ENCODE peak calls at places on chromosomes 1 and 21, in six cellular contexts. L is A172, O is HT1080, F is neural progenitor cell, W is hepatic stellate cell, A is GDM1. Y is an unnamed sample.

GRCh38 chr1:54377040-54377691 is 29.0 kb downstream of the SSBP3 start:
- DNase-seq in W (peak), L (peak), A (no peak), O (peak), F (no peak), Y (no peak)

GRCh38 chr1:66521736-66522365 is 12.1 kb upstream of the SGIP1 start:
- DNase-seq in W (peak), L (peak), O (peak), F (no peak), A (no peak), Y (no peak)

GRCh38 chr1:111833334-111833733 is 77.6 kb downstream of the DDX20 start:
- DNase-seq in O (no peak), A (no peak), F (peak), W (no peak), L (peak), Y (no peak)

GRCh38 chr1:150176593-150176992 is 26.9 kb downstream of the PLEKHO1 start:
- DNase-seq in O (no peak), F (no peak), L (no peak), W (no peak), A (no peak), Y (no peak)

GRCh38 chr1:239792157-239792556 is 299.5 kb upstream of the FMN2 start:
- DNase-seq in F (no peak), A (no peak), W (no peak), O (no peak), L (no peak), Y (no peak)

GRCh38 chr1:175968486-175969182 is 225.2 kb upstream of the TNR start:
- DNase-seq in W (no peak), A (no peak), O (no peak), F (no peak), L (no peak), Y (no peak)

GRCh38 chr1:94092210-94092613 is 28.7 kb downstream of the ABCA4 start:
- DNase-seq in O (peak), L (no peak), A (peak), F (no peak), W (peak), Y (no peak)

GRCh38 chr1:235304549-235305451 is 23.2 kb downstream of the ARID4B start:
- DNase-seq in F (no peak), W (no peak), L (no peak), O (no peak), A (no peak), Y (no peak)

GRCh38 chr1:70745199-70745598 is 302.4 kb downstream of the PTGER3 start:
- DNase-seq in F (peak), O (peak), A (no peak), L (no peak), W (no peak), Y (no peak)

GRCh38 chr1:157399343-157399983 is 152.9 kb downstream of the FCRL5 start:
- DNase-seq in F (no peak), L (no peak), W (no peak), O (no peak), A (no peak), Y (no peak)

GRCh38 chr1:242017580-242018233 is 18.8 kb upstream of the MAP1LC3C start:
- DNase-seq in L (peak), O (peak), A (no peak), F (peak), W (peak), Y (peak)

GRCh38 chr1:211683396-211684297 is 8.2 kb upstream of the NEK2 start:
- DNase-seq in F (no peak), L (no peak), W (no peak), A (no peak), O (no peak), Y (no peak)

GRCh38 chr1:10070206-10070605 is 37.4 kb downstream of the UBE4B start:
- DNase-seq in O (no peak), F (no peak), W (peak), A (no peak), L (no peak), Y (no peak)

GRCh38 chr1:84358695-84359094 is 39.6 kb upstream of the DNASE2B start:
- DNase-seq in O (no peak), W (no peak), L (no peak), A (no peak), F (no peak), Y (no peak)

GRCh38 chr1:160971618-160972056 is 17.0 kb upstream of the ITLN2 start:
- DNase-seq in W (no peak), A (no peak), F (peak), L (no peak), O (peak), Y (no peak)

GRCh38 chr1:41915786-41916571 is 2.7 kb downstream of the HIVEP3 start:
- DNase-seq in L (no peak), W (no peak), O (peak), F (no peak), A (no peak), Y (no peak)

GRCh38 chr1:52588535-52588934 is 13.6 kb upstream of the GPX7 start:
- DNase-seq in W (no peak), A (peak), F (no peak), O (no peak), L (no peak), Y (no peak)

GRCh38 chr1:243930822-243931671 is 81.0 kb upstream of the AKT3 start:
- DNase-seq in L (no peak), F (peak), A (no peak), W (no peak), O (no peak), Y (no peak)

GRCh38 chr21:46023126-46023985 is 41.8 kb downstream of the COL6A1 start:
- DNase-seq in A (no peak), L (no peak), O (no peak), F (no peak), W (no peak), Y (no peak)

GRCh38 chr1:229156819-229157218 is 114.1 kb upstream of the RAB4A start:
- DNase-seq in F (peak), W (no peak), O (no peak), L (peak), A (no peak), Y (no peak)

GRCh38 chr1:85936470-85936869 is 220.1 kb downstream of the COL24A1 start:
- DNase-seq in F (no peak), O (no peak), A (no peak), W (no peak), L (no peak), Y (no peak)

GRCh38 chr1:52632732-52633290 is at the start of gene SHISAL2A:
- DNase-seq in O (no peak), L (no peak), W (no peak), A (no peak), F (peak), Y (peak)

GRCh38 chr1:923131-923990 is at the start of gene SAMD11:
- DNase-seq in F (peak), W (peak), O (peak), A (peak), L (no peak), Y (no peak)

GRCh38 chr1:245458761-245459174 is 304.0 kb downstream of the KIF26B start:
- DNase-seq in W (no peak), O (peak), L (no peak), F (no peak), A (peak), Y (no peak)

GRCh38 chr1:172719694-172720138 is 60.8 kb downstream of the FASLG start:
- DNase-seq in L (peak), F (peak), W (peak), A (peak), O (peak), Y (no peak)

Y was measured in GM19239.